ENCODE peak calls at places on chromosomes 6 and 20, in eight cellular contexts. X is mesenchymal stem cell; B is effector memory CD4-positive, alpha-beta T cell; S is SJSA1; J is body of pancreas; A is NT2/D1; T is thyroid gland; D is HAP-1. R is an unnamed sample.
A peak's percentile ranks its signal among the peaks of the same experiment; 100 is the strongest.

GRCh38 chr6:5989141-5989723 is 17.5 kb downstream of the NRN1 start:
- DNase-seq in T (no peak), X (no peak), B (no peak), J (no peak), A (no peak), S (no peak), D (no peak), R (no peak)

GRCh38 chr6:10403385-10404106 is 11.3 kb downstream of the TFAP2A start:
- DNase-seq in D (no peak), S (peak; percentile 78), A (no peak), B (no peak), T (no peak), J (no peak), X (peak; percentile 75), R (no peak)

GRCh38 chr20:3172933-3173581 is at the start of gene LZTS3:
- DNase-seq in X (peak; percentile 74), T (peak; percentile 75), B (peak; percentile 82), A (peak; percentile 61), D (peak; percentile 36), J (peak; percentile 85), S (peak; percentile 83), R (peak; percentile 49)

GRCh38 chr20:63086421-63087235 is 79.9 kb upstream of the BHLHE23 start:
- DNase-seq in D (no peak), S (peak; percentile 37), B (no peak), A (no peak), T (no peak), X (no peak), J (peak; percentile 2), R (peak; percentile 78)

GRCh38 chr20:60009826-60010616 is 51.8 kb downstream of the CDH26 start:
- DNase-seq in T (no peak), S (no peak), B (no peak), J (no peak), A (no peak), D (no peak), X (no peak), R (no peak)

GRCh38 chr20:1377984-1378742 is 14.7 kb downstream of the FKBP1A start:
- DNase-seq in X (peak; percentile 43), B (no peak), T (no peak), S (no peak), A (no peak), J (no peak), D (no peak), R (no peak)

GRCh38 chr6:55082021-55082420 is 92.3 kb upstream of the HCRTR2 start:
- DNase-seq in T (no peak), J (no peak), D (no peak), A (no peak), S (no peak), B (no peak), X (no peak), R (no peak)

GRCh38 chr20:61693055-61693600 is 372.6 kb downstream of the TAF4 start:
- DNase-seq in S (no peak), D (no peak), X (no peak), J (no peak), A (no peak), B (no peak), T (no peak), R (no peak)

GRCh38 chr20:60001027-60001567 is 42.9 kb downstream of the CDH26 start:
- DNase-seq in D (no peak), S (no peak), J (no peak), X (no peak), A (no peak), B (no peak), T (no peak), R (no peak)

GRCh38 chr6:41371992-41372525 is 36.7 kb downstream of the NCR2 start:
- DNase-seq in B (no peak), D (no peak), X (peak; percentile 52), J (no peak), A (no peak), T (peak; percentile 60), S (no peak), R (no peak)

GRCh38 chr20:1832634-1833033 is 62.6 kb upstream of the SIRPA start:
- DNase-seq in S (no peak), A (no peak), B (no peak), T (no peak), X (no peak), J (no peak), D (no peak), R (no peak)

GRCh38 chr6:42979523-42980177 is 669 bp upstream of the PEX6 start:
- DNase-seq in J (no peak), X (peak; percentile 67), S (no peak), T (no peak), B (no peak), A (no peak), D (no peak), R (no peak)

GRCh38 chr20:44056010-44056698 is 130.8 kb downstream of the JPH2 start:
- DNase-seq in X (peak; percentile 8), T (no peak), S (peak; percentile 41), B (no peak), J (no peak), A (peak; percentile 46), D (no peak), R (peak; percentile 46)

GRCh38 chr6:99980741-99981140 is 13.3 kb downstream of the MCHR2 start:
- DNase-seq in A (no peak), S (no peak), J (no peak), B (no peak), D (no peak), X (no peak), T (no peak), R (no peak)

GRCh38 chr6:146590492-146590891 is 8.3 kb upstream of the ADGB start:
- DNase-seq in T (no peak), D (no peak), A (no peak), J (no peak), B (no peak), S (no peak), X (no peak), R (no peak)

GRCh38 chr6:90368601-90369000 is 72.0 kb upstream of the BACH2 start:
- DNase-seq in A (no peak), B (no peak), S (peak; percentile 52), D (no peak), J (no peak), T (peak; percentile 45), X (no peak), R (no peak)

GRCh38 chr20:33516882-33517281 is 27.0 kb downstream of the CBFA2T2 start:
- DNase-seq in B (no peak), S (no peak), X (peak; percentile 10), D (no peak), J (no peak), A (no peak), T (no peak), R (no peak)

GRCh38 chr6:154732538-154732823 is 735 bp upstream of the SCAF8 start:
- DNase-seq in T (no peak), A (no peak), S (no peak), B (no peak), J (no peak), X (no peak), D (peak; percentile 62), R (no peak)

GRCh38 chr6:154736613-154737259 is 3.5 kb downstream of the SCAF8 start:
- DNase-seq in X (no peak), D (no peak), T (no peak), A (no peak), S (no peak), B (no peak), J (no peak), R (no peak)

GRCh38 chr6:154732824-154733609 is at the start of gene SCAF8:
- DNase-seq in T (peak; percentile 81), J (peak; percentile 86), D (peak; percentile 75), A (no peak), X (peak; percentile 82), B (peak; percentile 66), S (peak; percentile 74), R (peak; percentile 57)

GRCh38 chr6:154731296-154732218 is 1.7 kb upstream of the SCAF8 start:
- DNase-seq in T (no peak), B (no peak), S (no peak), X (peak; percentile 27), A (no peak), D (peak; percentile 18), J (no peak), R (no peak)

DNA sequence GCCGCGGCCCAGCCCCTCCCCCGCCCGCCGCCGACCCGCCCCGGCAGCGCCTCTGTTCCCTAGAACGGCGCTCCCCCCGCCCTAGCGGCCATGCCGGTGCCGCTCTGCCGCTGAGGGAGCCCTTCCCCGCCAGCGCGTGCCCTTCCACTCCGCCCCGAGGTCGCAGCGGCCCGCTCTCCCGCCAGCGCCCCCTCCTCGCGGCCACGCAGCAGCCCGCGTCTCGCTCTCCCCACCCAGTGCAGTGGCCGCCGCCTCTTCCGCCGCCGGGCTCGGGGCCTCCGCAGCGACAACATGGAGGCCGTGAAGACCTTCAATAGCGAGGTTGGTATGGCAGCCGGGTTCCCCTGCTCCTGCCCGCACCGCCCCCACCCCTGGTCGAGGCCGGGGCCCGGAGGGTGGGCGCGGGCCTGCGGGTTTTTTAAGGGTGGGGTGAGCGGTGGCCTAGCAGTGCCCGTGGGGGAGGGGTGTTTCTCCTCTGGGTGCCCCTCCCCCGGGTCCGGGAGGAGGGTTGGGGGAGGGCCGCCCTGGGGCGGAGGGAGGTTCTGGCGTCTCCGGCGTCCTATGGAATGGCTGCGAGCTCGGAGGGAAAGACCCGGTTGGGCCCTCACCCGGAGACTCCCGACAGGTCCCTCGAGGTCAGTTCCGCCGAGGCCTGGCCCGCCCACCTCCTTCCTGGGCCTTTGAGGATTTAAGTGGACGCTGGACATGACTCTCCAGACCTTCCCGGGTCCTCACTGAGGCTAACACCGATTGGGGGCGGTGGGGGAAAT is 579 bp downstream of the SCAF8 start:
- DNase-seq in T (peak; percentile 98), A (peak; percentile 84), X (peak; percentile 98), S (peak; percentile 98), B (peak; percentile 78), D (peak; percentile 93), J (peak; percentile 97), R (peak; percentile 96)
- H3K4me3 ChIP-seq in T (peak overlapping the region; percentile 98), A (peak overlapping the region; percentile 53), X (peak overlapping the region; percentile 89), S (peak overlapping the region; percentile 96), B (peak overlapping the region; percentile 96), D (peak overlapping the region; percentile 94), J (peak overlapping the region; percentile 95), R (peak overlapping the region; percentile 97)

GRCh38 chr20:21681219-21681931 is 24.1 kb upstream of the PAX1 start:
- DNase-seq in J (no peak), T (peak; percentile 76), D (no peak), A (no peak), B (no peak), X (no peak), S (no peak), R (peak; percentile 92)
- H3K4me3 ChIP-seq in J (no peak overlapping the region), T (peak overlapping the region; percentile 11), D (no peak overlapping the region), A (no peak overlapping the region), B (no peak overlapping the region), X (peak overlapping the region; percentile 71), S (no peak overlapping the region), R (no peak overlapping the region)

GRCh38 chr6:122071950-122072647 is 327.4 kb upstream of the HSF2 start:
- DNase-seq in D (no peak), S (no peak), X (no peak), J (no peak), A (no peak), T (no peak), B (no peak), R (no peak)
- H3K4me3 ChIP-seq in D (no peak overlapping the region), S (no peak overlapping the region), X (peak overlapping the region; percentile 58), J (no peak overlapping the region), A (no peak overlapping the region), T (no peak overlapping the region), B (no peak overlapping the region), R (no peak overlapping the region)

DNA sequence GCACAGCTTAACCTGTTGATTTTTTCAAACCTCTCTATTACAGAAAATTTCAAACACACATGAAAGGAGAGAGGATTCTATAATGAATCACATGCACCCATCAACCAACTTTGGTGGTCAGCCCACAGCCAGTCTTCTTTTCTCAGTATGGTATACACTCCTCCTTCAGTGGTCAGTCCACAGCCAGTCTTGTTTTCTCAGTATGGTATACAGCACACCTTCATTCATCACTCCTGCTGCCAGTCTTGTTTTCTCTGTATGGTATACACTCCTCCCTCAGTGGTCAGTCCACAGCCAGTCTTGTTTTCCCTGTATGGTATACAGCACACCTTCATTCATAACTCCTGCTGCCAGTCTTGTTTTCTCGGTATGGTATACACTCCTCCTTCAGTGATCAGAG is 67.8 kb downstream of the SYNDIG1 start:
- DNase-seq in J (no peak), A (no peak), B (no peak), X (no peak), D (no peak), T (no peak), S (no peak), R (no peak)
- H3K4me3 ChIP-seq in J (no peak overlapping the region), A (no peak overlapping the region), B (no peak overlapping the region), X (no peak overlapping the region), D (no peak overlapping the region), T (no peak overlapping the region), S (no peak overlapping the region), R (no peak overlapping the region)

R was measured in lower leg skin.